ENCODE peak calls at places on chromosomes 6 and 20, in seven cellular contexts. P, E, Y, Q, R, A and O are unnamed samples.

GRCh38 chr20:37223053-37223452 is 38.6 kb downstream of the GHRH start:
- DNase-seq in E (peak), P (peak), R (no peak), Q (no peak), A (peak), Y (peak), O (no peak)

GRCh38 chr6:107116923-107117417 is 1.7 kb upstream of the BEND3 start:
- DNase-seq in R (no peak), E (no peak), A (no peak), Y (no peak), Q (no peak), P (no peak), O (no peak)

GRCh38 chr6:113994934-113995342 is 24.0 kb upstream of the HDAC2 start:
- DNase-seq in A (peak), P (peak), E (peak), Y (peak), R (peak), Q (no peak), O (no peak)

GRCh38 chr6:17392978-17393334 is 439 bp upstream of the CAP2 start:
- DNase-seq in P (no peak), R (no peak), E (peak), A (no peak), Q (no peak), Y (no peak), O (no peak)

GRCh38 chr6:94027374-94027773 is 608.0 kb upstream of the EPHA7 start:
- DNase-seq in Y (no peak), A (no peak), P (no peak), R (no peak), E (no peak), Q (no peak), O (no peak)

GRCh38 chr20:3652646-3653596 is 10.3 kb downstream of the GFRA4 start:
- DNase-seq in P (no peak), Y (no peak), A (no peak), R (no peak), E (no peak), Q (no peak), O (no peak)

GRCh38 chr6:11264100-11264499 is 31.6 kb upstream of the NEDD9 start:
- DNase-seq in Y (no peak), P (no peak), Q (no peak), A (no peak), R (no peak), E (no peak), O (no peak)

GRCh38 chr20:4162766-4163165 is 147.4 kb upstream of the RNF24 start:
- DNase-seq in A (no peak), Y (no peak), P (no peak), Q (no peak), E (no peak), R (no peak), O (peak)

GRCh38 chr6:79269877-79270276 is 35.4 kb upstream of the HMGN3 start:
- DNase-seq in P (peak), R (no peak), A (no peak), Y (peak), Q (no peak), E (peak), O (no peak)

GRCh38 chr20:43388267-43389081 is 69.2 kb upstream of the SRSF6 start:
- DNase-seq in P (peak), E (no peak), R (no peak), Y (peak), A (peak), Q (no peak), O (peak)

GRCh38 chr6:138289739-138290138 is 71.4 kb upstream of the PBOV1 start:
- DNase-seq in R (peak), E (no peak), A (no peak), Q (no peak), P (no peak), Y (no peak), O (peak)

GRCh38 chr20:6708010-6708409 is 59.5 kb upstream of the BMP2 start:
- DNase-seq in A (peak), Q (no peak), Y (peak), R (no peak), E (peak), P (peak), O (peak)

GRCh38 chr6:38504996-38505395 is 134.7 kb downstream of the BTBD9 start:
- DNase-seq in Q (no peak), Y (no peak), A (no peak), P (no peak), R (no peak), E (no peak), O (no peak)

GRCh38 chr20:2453792-2454191 is 16.8 kb downstream of the SNRPB start:
- DNase-seq in E (no peak), R (no peak), P (no peak), A (no peak), Q (no peak), Y (no peak), O (no peak)

GRCh38 chr6:148263010-148263409 is 79.6 kb upstream of the SASH1 start:
- DNase-seq in A (no peak), E (no peak), P (no peak), R (no peak), Y (no peak), Q (no peak), O (no peak)

GRCh38 chr6:76609160-76609559 is 536.7 kb upstream of the IMPG1 start:
- DNase-seq in A (no peak), P (no peak), R (no peak), Y (no peak), Q (no peak), E (no peak), O (no peak)